ENCODE peak calls at places on chromosomes 16 and 17, in four cellular contexts. A is H1, B is A549, D is HepG2. V is an unnamed sample.

GRCh38 chr17:63543822-63544420 is 6.4 kb upstream of the DCAF7 start:
- DNase-seq in D (no peak), B (no peak), A (no peak), V (no peak)

GRCh38 chr17:40541060-40541872 is 24.0 kb downstream of the CCR7 start:
- DNase-seq in D (peak), B (no peak), A (no peak), V (no peak)

GRCh38 chr17:78507526-78507925 is 69.7 kb downstream of the DNAH17 start:
- DNase-seq in B (no peak), D (no peak), A (no peak), V (no peak)

GRCh38 chr16:19804538-19805323 is 79.9 kb downstream of the GPRC5B start:
- DNase-seq in B (no peak), D (no peak), A (peak), V (no peak)

GRCh38 chr16:10876799-10877341 is at the start of gene CIITA:
- DNase-seq in B (no peak), A (no peak), D (no peak), V (no peak)

GRCh38 chr17:79791354-79792123 is 5.3 kb downstream of the CBX8 start:
- DNase-seq in B (no peak), A (no peak), D (no peak), V (no peak)

GRCh38 chr17:48429638-48430586 is at the start of gene SKAP1:
- DNase-seq in B (no peak), A (no peak), D (no peak), V (no peak)

GRCh38 chr16:56303066-56303705 is 111.9 kb downstream of the GNAO1 start:
- DNase-seq in D (no peak), B (no peak), A (no peak), V (no peak)

GRCh38 chr16:78478267-78478821 is 378.9 kb downstream of the WWOX start:
- DNase-seq in D (no peak), A (peak), B (peak), V (peak)

GRCh38 chr17:37392024-37392590 is 14.5 kb downstream of the ACACA start:
- DNase-seq in B (peak), A (no peak), D (no peak), V (no peak)

GRCh38 chr17:75151893-75152292 is 2.4 kb downstream of the JPT1 start:
- DNase-seq in B (no peak), D (no peak), A (no peak), V (no peak)

GRCh38 chr16:26231647-26232046 is 539.9 kb downstream of the HS3ST4 start:
- DNase-seq in A (no peak), D (no peak), B (no peak), V (no peak)

GRCh38 chr16:1156111-1156982 is 3.4 kb downstream of the CACNA1H start:
- DNase-seq in B (no peak), D (no peak), A (no peak), V (no peak)
- TF ChIP-seq PHF8 in B (no peak), D (no peak), A (no peak), V (no peak)

DNA sequence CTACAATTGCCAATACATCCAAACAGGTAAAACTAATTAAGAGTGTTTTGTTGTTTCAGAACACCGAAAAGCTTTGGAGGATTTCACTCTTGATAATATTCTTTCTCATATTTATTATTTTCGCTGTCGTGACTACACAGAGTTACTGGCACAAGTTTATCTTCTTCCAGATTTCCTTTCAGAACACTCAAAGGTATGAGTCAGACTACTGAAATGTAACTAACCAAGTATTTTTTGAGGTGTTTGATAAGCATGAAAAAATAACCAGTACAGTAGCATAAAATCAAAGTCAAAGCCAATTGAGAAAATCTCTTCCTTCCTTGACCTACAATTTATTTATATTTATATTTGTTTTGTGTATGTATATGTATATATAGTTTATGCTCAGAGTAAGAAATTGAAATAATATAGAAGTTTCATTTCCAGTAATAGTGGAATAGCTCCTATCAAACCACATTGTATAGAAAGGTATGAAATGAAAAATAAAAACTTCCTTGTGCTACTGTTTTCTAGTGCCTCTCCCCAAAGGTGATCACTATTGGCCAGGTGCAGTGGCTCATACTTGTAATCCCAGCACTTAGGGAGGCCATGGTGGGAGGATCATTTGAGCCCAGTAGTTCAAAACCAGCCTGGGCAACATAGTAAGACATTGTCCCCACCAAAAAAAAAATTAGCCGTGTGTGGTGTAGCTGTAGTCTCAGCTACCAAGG is 10.9 kb downstream of the RAD51C start:
- DNase-seq in A (no peak), B (no peak), D (no peak), V (no peak)
- TF ChIP-seq PHF8 in A (no peak), B (no peak), D (no peak), V (no peak)

DNA sequence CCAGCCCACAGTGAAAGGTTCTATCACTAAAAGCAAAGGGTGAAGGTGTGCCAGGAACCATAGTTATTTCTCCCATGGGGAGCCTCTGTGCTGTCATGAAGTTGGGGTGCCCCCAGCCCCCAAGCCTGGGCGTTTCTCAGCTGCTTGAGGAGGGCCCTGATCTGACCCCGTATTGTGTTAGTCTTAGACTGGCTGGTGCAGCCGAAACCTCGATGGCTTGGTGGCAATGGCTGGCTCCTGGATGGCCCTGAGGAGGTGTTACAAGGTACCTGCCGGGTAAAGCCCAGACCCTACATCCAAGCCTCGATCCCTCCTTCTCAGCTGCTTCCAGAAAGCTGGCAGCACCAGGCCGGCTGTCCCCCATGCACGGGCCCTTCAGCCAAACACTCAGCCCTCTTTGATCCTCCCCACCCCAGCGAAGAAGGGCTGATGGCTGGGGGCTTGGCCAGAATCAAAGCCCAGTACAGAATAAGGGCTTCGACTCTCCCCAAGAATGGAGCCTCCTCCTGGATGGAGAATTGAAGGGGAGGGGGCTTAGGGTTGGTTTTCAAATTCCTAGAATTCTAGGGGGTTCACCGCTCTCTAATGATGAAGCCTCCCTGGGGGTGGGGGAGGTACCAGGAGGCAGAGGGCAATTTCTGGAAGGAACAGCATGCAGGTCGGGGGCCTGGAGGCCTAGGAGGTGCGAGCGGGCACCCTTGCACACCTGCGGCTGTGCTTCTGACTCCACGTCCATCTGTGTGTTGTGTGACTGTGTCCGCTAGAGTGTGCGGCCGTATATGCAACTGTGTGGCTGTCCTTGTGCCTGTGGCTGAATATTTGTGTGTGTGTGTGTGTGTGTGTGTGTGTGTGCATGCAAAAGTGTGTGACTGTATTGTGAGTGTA is 23.7 kb downstream of the WFDC1 start:
- DNase-seq in D (no peak), B (no peak), A (no peak), V (no peak)
- TF ChIP-seq PHF8 in D (no peak), B (no peak), A (no peak), V (no peak)

GRCh38 chr17:55990332-55991006 is 162.8 kb upstream of the ANKFN1 start:
- DNase-seq in A (peak), B (no peak), D (no peak), V (no peak)
- TF ChIP-seq PHF8 in A (no peak), B (no peak), D (no peak), V (no peak)

GRCh38 chr17:77288115-77288619 is 147.4 kb downstream of the SEC14L1 start:
- DNase-seq in A (no peak), D (no peak), B (peak), V (no peak)

GRCh38 chr17:77286391-77286640 is 145.5 kb downstream of the SEC14L1 start:
- DNase-seq in D (no peak), A (no peak), B (no peak), V (no peak)

GRCh38 chr17:77285594-77286390 is 145.0 kb downstream of the SEC14L1 start:
- DNase-seq in A (no peak), D (peak), B (peak), V (no peak)

GRCh38 chr17:77287432-77288068 is 146.8 kb downstream of the SEC14L1 start:
- DNase-seq in B (peak), A (no peak), D (peak), V (no peak)

DNA sequence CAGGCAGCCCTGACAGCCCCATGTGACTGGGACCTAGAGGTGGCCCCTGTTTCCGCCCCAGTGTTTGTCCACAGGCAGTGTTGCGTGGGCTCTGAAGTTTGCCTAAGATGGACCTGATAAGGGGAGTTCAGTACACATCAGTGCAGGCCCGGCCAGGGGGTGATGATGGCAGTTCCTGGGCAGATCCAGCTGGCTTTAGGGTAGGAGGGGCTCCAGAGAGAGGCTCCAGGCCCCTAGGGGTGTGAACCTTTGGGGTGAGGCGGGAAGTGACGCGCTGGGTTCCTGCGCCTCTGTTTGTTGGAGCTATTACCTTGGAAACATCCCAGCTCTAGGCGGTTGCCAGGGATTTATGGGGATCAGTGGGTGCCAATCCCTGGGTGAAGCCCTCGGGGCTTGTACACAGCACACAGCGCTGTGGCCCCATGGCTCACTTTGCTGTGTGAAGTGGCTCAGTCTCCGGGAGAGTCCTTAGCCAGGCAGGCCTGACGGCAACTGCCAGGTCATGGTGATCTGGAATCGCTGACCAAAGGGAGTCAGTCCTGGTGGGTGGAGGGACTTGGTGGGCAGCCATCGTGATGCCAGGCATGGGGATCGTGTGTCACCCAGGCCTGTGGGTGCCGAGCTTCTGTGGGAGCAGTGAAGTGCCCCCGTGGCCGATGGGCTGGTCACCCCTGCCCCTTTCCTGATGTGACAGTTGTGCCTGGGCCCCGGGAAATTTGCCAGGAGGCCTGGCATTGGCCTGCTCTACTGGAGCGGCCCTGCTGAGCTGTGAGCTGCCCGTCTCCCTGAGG is 146.1 kb downstream of the SEC14L1 start:
- DNase-seq in B (peak), A (no peak), D (peak), V (no peak)
- TF ChIP-seq PHF8 in B (no peak), A (no peak), D (peak), V (no peak)

GRCh38 chr16:47990676-47991075 is 165.1 kb downstream of the ABCC12 start:
- DNase-seq in A (no peak), D (no peak), B (no peak), V (no peak)
- TF ChIP-seq PHF8 in A (no peak), D (no peak), B (no peak), V (no peak)

GRCh38 chr16:2777231-2777902 is at the start of gene ELOB:
- DNase-seq in B (peak), D (peak), A (no peak), V (peak)

GRCh38 chr16:2778692-2778958 is 1.5 kb upstream of the ELOB start:
- DNase-seq in B (no peak), D (no peak), A (no peak), V (no peak)

GRCh38 chr16:2775317-2775716 is 1.8 kb downstream of the ELOB start:
- DNase-seq in A (no peak), D (no peak), B (no peak), V (no peak)

GRCh38 chr16:2775765-2776499 is 1.1 kb downstream of the ELOB start:
- DNase-seq in A (no peak), B (no peak), D (no peak), V (no peak)

DNA sequence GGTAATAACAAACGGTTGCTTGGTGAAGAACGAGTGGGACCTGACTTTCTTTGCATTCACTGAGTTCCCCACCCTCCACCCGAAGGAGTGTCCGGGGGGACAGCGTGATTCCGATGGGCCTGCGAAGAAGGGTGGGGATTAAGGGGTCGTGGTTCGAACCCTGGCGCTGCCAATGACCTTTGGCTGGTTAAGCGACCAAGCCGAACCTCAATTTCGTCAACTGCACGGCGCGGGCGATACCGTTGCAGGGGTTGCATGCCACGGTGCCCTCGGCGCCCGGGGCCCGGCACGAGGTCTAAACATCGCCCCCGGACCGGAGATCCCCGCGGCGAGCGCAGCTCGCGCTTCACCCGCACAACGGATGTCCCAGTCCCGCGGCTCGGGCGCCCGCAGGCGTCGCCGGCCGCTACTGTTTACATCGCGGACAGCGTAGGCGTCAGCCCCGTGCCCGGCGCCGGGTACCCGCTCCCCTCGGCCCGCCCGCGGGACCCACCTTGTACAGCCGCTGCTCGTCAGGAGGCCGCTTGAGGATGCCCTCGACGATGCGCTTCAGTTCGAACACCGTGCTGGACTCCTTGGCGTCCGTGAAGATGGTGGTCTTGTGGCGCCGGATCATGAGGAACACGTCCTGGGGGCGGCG is 460 bp downstream of the ELOB start:
- DNase-seq in B (no peak), A (no peak), D (no peak), V (no peak)
- TF ChIP-seq PHF8 in B (peak), A (no peak), D (peak), V (peak)

DNA sequence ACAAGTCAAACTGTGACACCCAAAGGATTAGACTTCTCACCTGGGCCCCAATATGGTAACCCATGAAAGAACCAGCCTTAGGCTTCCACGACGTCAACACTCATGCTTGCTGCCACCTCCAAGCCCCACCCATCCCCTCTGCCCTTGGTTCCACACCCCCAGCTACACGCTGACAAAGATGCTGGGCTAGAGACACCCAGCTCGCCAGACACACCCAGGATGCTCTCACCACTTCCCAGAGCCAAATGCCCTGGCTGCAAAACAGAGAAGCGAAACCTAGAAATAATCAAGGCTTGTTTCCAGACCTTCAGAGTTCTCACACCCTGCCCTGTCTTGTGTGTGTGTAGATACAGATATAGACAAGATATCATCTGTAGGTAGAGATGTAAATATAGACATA is 26.0 kb upstream of the ADCY9 start:
- DNase-seq in B (no peak), D (no peak), A (no peak), V (no peak)
- TF ChIP-seq PHF8 in B (no peak), D (no peak), A (no peak), V (no peak)

GRCh38 chr16:7103056-7103455 is 229.6 kb upstream of the RBFOX1 start:
- DNase-seq in B (no peak), D (no peak), A (no peak), V (no peak)

GRCh38 chr16:7107436-7107835 is 225.2 kb upstream of the RBFOX1 start:
- DNase-seq in A (no peak), B (no peak), D (no peak), V (no peak)
- TF ChIP-seq PHF8 in A (no peak), B (no peak), D (no peak), V (no peak)

GRCh38 chr17:81065500-81065899 is 30.5 kb downstream of the BAIAP2 start:
- DNase-seq in A (no peak), B (no peak), D (no peak), V (no peak)

GRCh38 chr17:81064746-81065475 is 30.0 kb downstream of the BAIAP2 start:
- DNase-seq in B (no peak), A (no peak), D (no peak), V (no peak)

GRCh38 chr17:81066771-81067315 is 31.9 kb downstream of the BAIAP2 start:
- DNase-seq in B (no peak), D (no peak), A (no peak), V (no peak)

GRCh38 chr17:81067331-81067730 is 32.4 kb downstream of the BAIAP2 start:
- DNase-seq in D (no peak), B (no peak), A (no peak), V (no peak)

DNA sequence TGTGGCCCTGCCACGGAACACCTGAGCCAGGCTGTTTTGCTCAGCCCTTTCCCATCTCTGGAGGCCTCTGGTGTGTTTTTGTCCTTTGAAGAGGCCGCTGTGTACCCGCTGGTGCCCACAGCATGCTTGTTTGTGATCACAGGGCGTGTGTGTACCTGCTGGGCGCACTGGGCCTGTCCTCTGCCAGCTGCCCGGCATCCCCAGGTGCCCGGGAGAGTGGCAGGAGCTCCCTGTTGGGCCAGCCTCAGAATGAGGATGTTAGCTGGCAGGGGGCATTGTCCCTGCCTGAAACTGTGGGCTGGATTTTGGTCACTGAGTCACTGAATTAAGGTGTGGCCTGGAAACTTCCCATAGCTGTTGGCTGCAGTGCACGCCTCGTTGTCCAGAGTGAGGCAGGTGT is 31.1 kb downstream of the BAIAP2 start:
- DNase-seq in A (no peak), D (no peak), B (no peak), V (no peak)
- TF ChIP-seq PHF8 in A (no peak), D (no peak), B (no peak), V (no peak)